ENCODE peak calls at places on chromosomes 11 and 22, in six cellular contexts. D is cardiac fibroblast, P is endothelial cell of umbilical vein, X is heart right ventricle, F is gastrocnemius medialis, H is MM.1S. O is an unnamed sample.
A peak's percentile ranks its signal among the peaks of the same experiment; 100 is the strongest.

GRCh38 chr11:33920838-33921613 is 29.1 kb upstream of the LMO2 start:
- DNase-seq in D (peak; percentile 35), P (no peak), X (no peak), F (no peak), H (no peak), O (no peak)

GRCh38 chr11:103441021-103441420 is 331.8 kb downstream of the DYNC2H1 start:
- DNase-seq in D (no peak), P (no peak), X (no peak), F (no peak), H (no peak), O (no peak)

GRCh38 chr11:131691558-131692041 is 321.2 kb downstream of the NTM start:
- DNase-seq in D (peak; percentile 74), P (peak; percentile 34), X (no peak), F (no peak), H (peak; percentile 63), O (no peak)

GRCh38 chr22:31616315-31616980 is 45.6 kb downstream of the PISD start:
- DNase-seq in D (no peak), P (no peak), X (no peak), F (no peak), H (peak; percentile 67), O (no peak)

GRCh38 chr11:82523141-82523540 is 210.5 kb downstream of the FAM181B start:
- DNase-seq in D (no peak), P (no peak), X (no peak), F (peak; percentile 13), H (no peak), O (no peak)

GRCh38 chr11:73445980-73446379 is 69.8 kb downstream of the RELT start:
- DNase-seq in D (no peak), P (peak; percentile 18), X (no peak), F (no peak), H (no peak), O (no peak)

GRCh38 chr11:106329273-106330018 is 252.0 kb downstream of the AASDHPPT start:
- DNase-seq in D (no peak), P (no peak), X (no peak), F (no peak), H (no peak), O (no peak)

GRCh38 chr11:36013950-36014349 is 70.1 kb downstream of the LDLRAD3 start:
- DNase-seq in D (no peak), P (no peak), X (no peak), F (no peak), H (no peak), O (no peak)

GRCh38 chr11:79082920-79083319 is 357.9 kb downstream of the TENM4 start:
- DNase-seq in D (no peak), P (no peak), X (no peak), F (no peak), H (no peak), O (no peak)

GRCh38 chr11:17506314-17506713 is 29.7 kb upstream of the ABCC8 start:
- DNase-seq in D (no peak), P (no peak), X (no peak), F (no peak), H (no peak), O (no peak)
- TF ChIP-seq CTCF in D (no peak), P (no peak), X (no peak), F (no peak), H (no peak), O (no peak)

GRCh38 chr11:97972731-97973130 is 1048.0 kb upstream of the CNTN5 start:
- DNase-seq in D (no peak), P (no peak), X (no peak), F (no peak), H (no peak), O (no peak)
- TF ChIP-seq CTCF in D (no peak), P (no peak), X (no peak), F (no peak), H (no peak), O (no peak)

DNA sequence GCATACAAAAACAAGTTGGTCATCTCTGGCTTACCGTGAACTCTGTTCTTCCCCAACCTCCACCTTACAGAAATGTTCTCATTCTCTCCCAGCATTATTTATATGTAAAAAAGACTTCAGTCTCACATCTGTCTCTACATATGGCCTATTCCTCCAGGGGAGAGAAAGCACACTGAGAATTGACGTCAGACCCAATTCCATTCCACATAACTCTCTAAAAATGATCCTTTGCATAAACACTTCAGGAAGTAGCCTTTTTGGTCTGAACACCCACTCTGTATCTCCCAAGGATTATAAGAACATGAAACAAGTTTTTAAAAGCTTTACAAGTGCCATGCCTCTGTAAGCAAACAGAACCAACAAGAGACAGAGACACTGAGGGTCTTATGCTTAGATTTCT is 48.4 kb upstream of the PPP2R1B start:
- DNase-seq in D (peak; percentile 61), P (no peak), X (no peak), F (no peak), H (no peak), O (no peak)
- TF ChIP-seq CTCF in D (no peak), P (no peak), X (no peak), F (no peak), H (no peak), O (no peak)

GRCh38 chr22:18987765-18988164 is 51.7 kb upstream of the PRODH start:
- DNase-seq in D (peak; percentile 4), P (no peak), X (no peak), F (no peak), H (no peak), O (no peak)
- TF ChIP-seq CTCF in D (peak; percentile 41), P (peak; percentile 38), X (no peak), F (no peak), H (peak; percentile 29), O (no peak)

O was measured in thoracic aorta.